ENCODE peak calls at places on chromosomes 6 and 20, in six cellular contexts. One of them, this sample, is unnamed.

GRCh38 chr6:159601211-159601610 is 91.8 kb downstream of the SOD2 start:
- DNase-seq in ovary: no peak
- DNase-seq in IMR-90: no peak
- DNase-seq in gastrocnemius medialis: no peak
- DNase-seq in body of pancreas: no peak
- DNase-seq in uterus: no peak
- DNase-seq in this sample: no peak

GRCh38 chr20:63182946-63183415 is 33.0 kb downstream of the YTHDF1 start:
- DNase-seq in ovary: no peak
- DNase-seq in IMR-90: no peak
- DNase-seq in gastrocnemius medialis: no peak
- DNase-seq in body of pancreas: no peak
- DNase-seq in uterus: no peak
- DNase-seq in this sample: no peak

GRCh38 chr6:127206531-127207065 is 60.1 kb upstream of the RNF146 start:
- DNase-seq in ovary: no peak
- DNase-seq in IMR-90: peak; percentile 12
- DNase-seq in gastrocnemius medialis: no peak
- DNase-seq in body of pancreas: no peak
- DNase-seq in uterus: no peak
- DNase-seq in this sample: no peak

GRCh38 chr6:152984387-152984872 is 1.6 kb upstream of the FBXO5 start:
- DNase-seq in ovary: no peak
- DNase-seq in IMR-90: no peak
- DNase-seq in gastrocnemius medialis: no peak
- DNase-seq in body of pancreas: no peak
- DNase-seq in uterus: no peak
- DNase-seq in this sample: no peak

GRCh38 chr6:126811307-126811706 is 307.2 kb upstream of the RSPO3 start:
- DNase-seq in ovary: no peak
- DNase-seq in IMR-90: peak; percentile 52
- DNase-seq in gastrocnemius medialis: no peak
- DNase-seq in body of pancreas: no peak
- DNase-seq in uterus: peak; percentile 22
- DNase-seq in this sample: no peak

GRCh38 chr20:47502801-47503239 is 1.1 kb downstream of the NCOA3 start:
- DNase-seq in ovary: no peak
- DNase-seq in IMR-90: peak; percentile 62
- DNase-seq in gastrocnemius medialis: no peak
- DNase-seq in body of pancreas: no peak
- DNase-seq in uterus: no peak
- DNase-seq in this sample: no peak

GRCh38 chr6:26195924-26196845 is 109.0 kb downstream of the HFE start:
- DNase-seq in ovary: peak; percentile 57
- DNase-seq in IMR-90: peak; percentile 23
- DNase-seq in gastrocnemius medialis: no peak
- DNase-seq in body of pancreas: no peak
- DNase-seq in uterus: no peak
- DNase-seq in this sample: no peak

GRCh38 chr20:3275064-3275935 is 36.3 kb upstream of the SLC4A11 start:
- DNase-seq in ovary: no peak
- DNase-seq in IMR-90: no peak
- DNase-seq in gastrocnemius medialis: no peak
- DNase-seq in body of pancreas: no peak
- DNase-seq in uterus: no peak
- DNase-seq in this sample: no peak

GRCh38 chr6:3892613-3893012 is 43.4 kb downstream of the FAM50B start:
- DNase-seq in ovary: no peak
- DNase-seq in IMR-90: no peak
- DNase-seq in gastrocnemius medialis: no peak
- DNase-seq in body of pancreas: no peak
- DNase-seq in uterus: no peak
- DNase-seq in this sample: no peak

GRCh38 chr6:145815875-145816274 is 1.3 kb upstream of the FBXO30 start:
- DNase-seq in ovary: no peak
- DNase-seq in IMR-90: peak; percentile 40
- DNase-seq in gastrocnemius medialis: no peak
- DNase-seq in body of pancreas: no peak
- DNase-seq in uterus: no peak
- DNase-seq in this sample: peak; percentile 22

GRCh38 chr6:44133003-44133931 is 5.9 kb downstream of the TMEM63B start:
- DNase-seq in ovary: no peak
- DNase-seq in IMR-90: peak; percentile 39
- DNase-seq in gastrocnemius medialis: no peak
- DNase-seq in body of pancreas: peak; percentile 43
- DNase-seq in uterus: peak; percentile 38
- DNase-seq in this sample: peak; percentile 70

GRCh38 chr20:38829296-38829875 is 23.9 kb downstream of the PPP1R16B start:
- DNase-seq in ovary: no peak
- DNase-seq in IMR-90: no peak
- DNase-seq in gastrocnemius medialis: no peak
- DNase-seq in body of pancreas: no peak
- DNase-seq in uterus: no peak
- DNase-seq in this sample: no peak

GRCh38 chr6:27872634-27873028 is 39.6 kb downstream of the OR2B2 start:
- DNase-seq in ovary: no peak
- DNase-seq in IMR-90: no peak
- DNase-seq in gastrocnemius medialis: no peak
- DNase-seq in body of pancreas: no peak
- DNase-seq in uterus: no peak
- DNase-seq in this sample: no peak

GRCh38 chr20:40956503-40956902 is 72.1 kb upstream of the TOP1 start:
- DNase-seq in ovary: no peak
- DNase-seq in IMR-90: no peak
- DNase-seq in gastrocnemius medialis: no peak
- DNase-seq in body of pancreas: no peak
- DNase-seq in uterus: no peak
- DNase-seq in this sample: no peak

GRCh38 chr6:165704001-165704748 is 41.1 kb upstream of the PDE10A start:
- DNase-seq in ovary: no peak
- DNase-seq in IMR-90: peak; percentile 84
- DNase-seq in gastrocnemius medialis: no peak
- DNase-seq in body of pancreas: no peak
- DNase-seq in uterus: no peak
- DNase-seq in this sample: peak; percentile 27

GRCh38 chr6:41064841-41065240 is 7.3 kb downstream of the OARD1 start:
- DNase-seq in ovary: no peak
- DNase-seq in IMR-90: no peak
- DNase-seq in gastrocnemius medialis: no peak
- DNase-seq in body of pancreas: peak; percentile 46
- DNase-seq in uterus: no peak
- DNase-seq in this sample: no peak

GRCh38 chr6:131250121-131250520 is 114.9 kb downstream of the AKAP7 start:
- DNase-seq in ovary: peak; percentile 52
- DNase-seq in IMR-90: peak; percentile 48
- DNase-seq in gastrocnemius medialis: peak; percentile 13
- DNase-seq in body of pancreas: peak; percentile 69
- DNase-seq in uterus: peak; percentile 16
- DNase-seq in this sample: peak; percentile 72

GRCh38 chr20:14698125-14698524 is 360.7 kb upstream of the FLRT3 start:
- DNase-seq in ovary: no peak
- DNase-seq in IMR-90: no peak
- DNase-seq in gastrocnemius medialis: no peak
- DNase-seq in body of pancreas: no peak
- DNase-seq in uterus: no peak
- DNase-seq in this sample: no peak

GRCh38 chr6:165390475-165390874 is 81.1 kb upstream of the C6orf118 start:
- DNase-seq in ovary: no peak
- DNase-seq in IMR-90: no peak
- DNase-seq in gastrocnemius medialis: no peak
- DNase-seq in body of pancreas: no peak
- DNase-seq in uterus: no peak
- DNase-seq in this sample: no peak

GRCh38 chr20:45427236-45428149 is 11.6 kb downstream of the PIGT start:
- DNase-seq in ovary: no peak
- DNase-seq in IMR-90: no peak
- DNase-seq in gastrocnemius medialis: no peak
- DNase-seq in body of pancreas: peak; percentile 50
- DNase-seq in uterus: no peak
- DNase-seq in this sample: no peak

GRCh38 chr20:58613061-58613854 is 37.8 kb upstream of the STX16 start:
- DNase-seq in ovary: no peak
- DNase-seq in IMR-90: no peak
- DNase-seq in gastrocnemius medialis: no peak
- DNase-seq in body of pancreas: no peak
- DNase-seq in uterus: no peak
- DNase-seq in this sample: no peak
- TF ChIP-seq POLR2A in ovary: no peak
- TF ChIP-seq POLR2A in IMR-90: no peak
- TF ChIP-seq POLR2A in gastrocnemius medialis: no peak
- TF ChIP-seq POLR2A in body of pancreas: no peak
- TF ChIP-seq POLR2A in uterus: no peak
- TF ChIP-seq POLR2A in this sample: no peak

GRCh38 chr6:85675030-85675819 is 32.5 kb upstream of the SYNCRIP start:
- DNase-seq in ovary: no peak
- DNase-seq in IMR-90: peak; percentile 84
- DNase-seq in gastrocnemius medialis: peak; percentile 88
- DNase-seq in body of pancreas: no peak
- DNase-seq in uterus: no peak
- DNase-seq in this sample: no peak

GRCh38 chr6:85676086-85676729 is 33.5 kb upstream of the SYNCRIP start:
- DNase-seq in ovary: no peak
- DNase-seq in IMR-90: no peak
- DNase-seq in gastrocnemius medialis: no peak
- DNase-seq in body of pancreas: no peak
- DNase-seq in uterus: no peak
- DNase-seq in this sample: no peak

GRCh38 chr6:85673198-85674139 is 30.8 kb upstream of the SYNCRIP start:
- DNase-seq in ovary: no peak
- DNase-seq in IMR-90: no peak
- DNase-seq in gastrocnemius medialis: no peak
- DNase-seq in body of pancreas: no peak
- DNase-seq in uterus: no peak
- DNase-seq in this sample: no peak

GRCh38 chr6:85672623-85673022 is 29.9 kb upstream of the SYNCRIP start:
- DNase-seq in ovary: no peak
- DNase-seq in IMR-90: no peak
- DNase-seq in gastrocnemius medialis: no peak
- DNase-seq in body of pancreas: no peak
- DNase-seq in uterus: no peak
- DNase-seq in this sample: no peak

DNA sequence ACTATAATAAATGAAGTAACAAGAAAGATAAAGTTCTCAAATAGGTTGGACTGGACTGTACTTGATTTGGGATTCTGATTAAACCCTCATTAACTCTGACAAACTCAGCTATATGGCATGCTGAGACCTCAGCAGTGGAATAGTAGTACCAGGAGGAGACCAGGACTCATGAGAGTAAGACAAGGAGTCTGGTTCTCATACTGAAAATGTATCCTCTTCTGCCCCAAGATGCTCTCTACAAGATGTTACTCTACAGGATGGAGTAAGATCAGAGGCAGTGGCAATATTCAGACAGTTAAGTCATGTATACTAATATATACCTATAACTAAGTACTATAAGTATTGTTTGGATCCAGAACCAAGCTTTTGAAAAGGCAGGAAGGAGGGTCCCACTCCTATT is 31.9 kb upstream of the SYNCRIP start:
- DNase-seq in ovary: no peak
- DNase-seq in IMR-90: no peak
- DNase-seq in gastrocnemius medialis: no peak
- DNase-seq in body of pancreas: no peak
- DNase-seq in uterus: no peak
- DNase-seq in this sample: no peak
- TF ChIP-seq POLR2A in ovary: no peak
- TF ChIP-seq POLR2A in IMR-90: no peak
- TF ChIP-seq POLR2A in gastrocnemius medialis: no peak
- TF ChIP-seq POLR2A in body of pancreas: no peak
- TF ChIP-seq POLR2A in uterus: no peak
- TF ChIP-seq POLR2A in this sample: no peak

GRCh38 chr6:63581355-63581998 is 9.2 kb downstream of the LOC128125822 start:
- DNase-seq in ovary: no peak
- DNase-seq in IMR-90: no peak
- DNase-seq in gastrocnemius medialis: no peak
- DNase-seq in body of pancreas: no peak
- DNase-seq in uterus: no peak
- DNase-seq in this sample: no peak

GRCh38 chr6:63580704-63580961 is 8.4 kb downstream of the LOC128125822 start:
- DNase-seq in ovary: no peak
- DNase-seq in IMR-90: no peak
- DNase-seq in gastrocnemius medialis: no peak
- DNase-seq in body of pancreas: no peak
- DNase-seq in uterus: no peak
- DNase-seq in this sample: no peak

GRCh38 chr6:63582579-63583231 is 10.4 kb downstream of the LOC128125822 start:
- DNase-seq in ovary: no peak
- DNase-seq in IMR-90: no peak
- DNase-seq in gastrocnemius medialis: no peak
- DNase-seq in body of pancreas: no peak
- DNase-seq in uterus: no peak
- DNase-seq in this sample: no peak

GRCh38 chr6:63584125-63584514 is 11.8 kb downstream of the LOC128125822 start:
- DNase-seq in ovary: no peak
- DNase-seq in IMR-90: peak; percentile 42
- DNase-seq in gastrocnemius medialis: no peak
- DNase-seq in body of pancreas: no peak
- DNase-seq in uterus: no peak
- DNase-seq in this sample: no peak

GRCh38 chr6:63584566-63584965 is 12.3 kb downstream of the LOC128125822 start:
- DNase-seq in ovary: no peak
- DNase-seq in IMR-90: no peak
- DNase-seq in gastrocnemius medialis: no peak
- DNase-seq in body of pancreas: no peak
- DNase-seq in uterus: no peak
- DNase-seq in this sample: no peak
- TF ChIP-seq POLR2A in ovary: no peak
- TF ChIP-seq POLR2A in IMR-90: no peak
- TF ChIP-seq POLR2A in gastrocnemius medialis: no peak
- TF ChIP-seq POLR2A in body of pancreas: no peak
- TF ChIP-seq POLR2A in uterus: no peak
- TF ChIP-seq POLR2A in this sample: no peak

GRCh38 chr6:56954389-56955170 is at the start of gene BEND6:
- DNase-seq in ovary: no peak
- DNase-seq in IMR-90: peak; percentile 87
- DNase-seq in gastrocnemius medialis: peak; percentile 17
- DNase-seq in body of pancreas: peak; percentile 47
- DNase-seq in uterus: peak; percentile 66
- DNase-seq in this sample: peak; percentile 66
- TF ChIP-seq POLR2A in ovary: no peak
- TF ChIP-seq POLR2A in IMR-90: peak; percentile 80
- TF ChIP-seq POLR2A in gastrocnemius medialis: no peak
- TF ChIP-seq POLR2A in body of pancreas: no peak
- TF ChIP-seq POLR2A in uterus: peak; percentile 48
- TF ChIP-seq POLR2A in this sample: no peak

GRCh38 chr20:25587536-25587935 is 2.2 kb upstream of the NINL start:
- DNase-seq in ovary: no peak
- DNase-seq in IMR-90: no peak
- DNase-seq in gastrocnemius medialis: no peak
- DNase-seq in body of pancreas: no peak
- DNase-seq in uterus: no peak
- DNase-seq in this sample: no peak

GRCh38 chr20:25588491-25588890 is 3.2 kb upstream of the NINL start:
- DNase-seq in ovary: no peak
- DNase-seq in IMR-90: no peak
- DNase-seq in gastrocnemius medialis: no peak
- DNase-seq in body of pancreas: no peak
- DNase-seq in uterus: no peak
- DNase-seq in this sample: no peak

GRCh38 chr20:25580711-25581110 is 4.6 kb downstream of the NINL start:
- DNase-seq in ovary: no peak
- DNase-seq in IMR-90: peak; percentile 27
- DNase-seq in gastrocnemius medialis: no peak
- DNase-seq in body of pancreas: no peak
- DNase-seq in uterus: no peak
- DNase-seq in this sample: no peak

GRCh38 chr20:25586877-25587276 is 1.5 kb upstream of the NINL start:
- DNase-seq in ovary: no peak
- DNase-seq in IMR-90: peak; percentile 28
- DNase-seq in gastrocnemius medialis: no peak
- DNase-seq in body of pancreas: no peak
- DNase-seq in uterus: no peak
- DNase-seq in this sample: no peak

GRCh38 chr20:25584905-25585704 is at the start of gene NINL:
- DNase-seq in ovary: peak; percentile 86
- DNase-seq in IMR-90: peak; percentile 48
- DNase-seq in gastrocnemius medialis: no peak
- DNase-seq in body of pancreas: peak; percentile 76
- DNase-seq in uterus: peak; percentile 59
- DNase-seq in this sample: peak; percentile 78
- TF ChIP-seq POLR2A in ovary: peak; percentile 59
- TF ChIP-seq POLR2A in IMR-90: peak; percentile 85
- TF ChIP-seq POLR2A in gastrocnemius medialis: no peak
- TF ChIP-seq POLR2A in body of pancreas: peak; percentile 53
- TF ChIP-seq POLR2A in uterus: peak; percentile 81
- TF ChIP-seq POLR2A in this sample: no peak